ENCODE peak calls at places on chromosome 11, in five cellular contexts. One of them, this sample, is unnamed.
A peak's percentile ranks its signal among the peaks of the same experiment; 100 is the strongest.

GRCh38 chr11:55969845-55970244 is at the start of gene OR10AG1:
- DNase-seq in stimulated activated CD4-positive, alpha-beta T cell treated with anti-CD3 and anti-CD28 coated beads, TNF-alpha, amount 100 ng/mL, for 48 hours: no peak
- DNase-seq in D341Med: no peak
- DNase-seq in SW480: no peak
- DNase-seq in activated CD4-positive, alpha-beta T cell treated with anti-CD3 and anti-CD28 coated beads, Interleukin-2, amount 10 ng/mL, durations not matched to agents 7 days and 5 days: no peak
- DNase-seq in this sample: no peak

GRCh38 chr11:123945132-123945531 is 1.5 kb upstream of the OR6T1 start:
- DNase-seq in D341Med: no peak
- DNase-seq in stimulated activated CD4-positive, alpha-beta T cell treated with anti-CD3 and anti-CD28 coated beads, TNF-alpha, amount 100 ng/mL, for 48 hours: no peak
- DNase-seq in activated CD4-positive, alpha-beta T cell treated with anti-CD3 and anti-CD28 coated beads, Interleukin-2, amount 10 ng/mL, durations not matched to agents 7 days and 5 days: no peak
- DNase-seq in SW480: no peak
- DNase-seq in this sample: no peak

GRCh38 chr11:106228996-106229395 is 151.5 kb downstream of the AASDHPPT start:
- DNase-seq in stimulated activated CD4-positive, alpha-beta T cell treated with anti-CD3 and anti-CD28 coated beads, TNF-alpha, amount 100 ng/mL, for 48 hours: no peak
- DNase-seq in activated CD4-positive, alpha-beta T cell treated with anti-CD3 and anti-CD28 coated beads, Interleukin-2, amount 10 ng/mL, durations not matched to agents 7 days and 5 days: no peak
- DNase-seq in D341Med: no peak
- DNase-seq in SW480: no peak
- DNase-seq in this sample: no peak

GRCh38 chr11:22711212-22711770 is 44.9 kb downstream of the GAS2 start:
- DNase-seq in activated CD4-positive, alpha-beta T cell treated with anti-CD3 and anti-CD28 coated beads, Interleukin-2, amount 10 ng/mL, durations not matched to agents 7 days and 5 days: no peak
- DNase-seq in SW480: no peak
- DNase-seq in D341Med: no peak
- DNase-seq in stimulated activated CD4-positive, alpha-beta T cell treated with anti-CD3 and anti-CD28 coated beads, TNF-alpha, amount 100 ng/mL, for 48 hours: no peak
- DNase-seq in this sample: no peak

GRCh38 chr11:65591939-65592814 is 3.4 kb downstream of the KCNK7 start:
- DNase-seq in activated CD4-positive, alpha-beta T cell treated with anti-CD3 and anti-CD28 coated beads, Interleukin-2, amount 10 ng/mL, durations not matched to agents 7 days and 5 days: no peak
- DNase-seq in SW480: no peak
- DNase-seq in stimulated activated CD4-positive, alpha-beta T cell treated with anti-CD3 and anti-CD28 coated beads, TNF-alpha, amount 100 ng/mL, for 48 hours: no peak
- DNase-seq in D341Med: no peak
- DNase-seq in this sample: no peak

GRCh38 chr11:75475767-75476650 is 43.0 kb upstream of the KLHL35 start:
- DNase-seq in D341Med: no peak
- DNase-seq in SW480: no peak
- DNase-seq in stimulated activated CD4-positive, alpha-beta T cell treated with anti-CD3 and anti-CD28 coated beads, TNF-alpha, amount 100 ng/mL, for 48 hours: no peak
- DNase-seq in activated CD4-positive, alpha-beta T cell treated with anti-CD3 and anti-CD28 coated beads, Interleukin-2, amount 10 ng/mL, durations not matched to agents 7 days and 5 days: no peak
- DNase-seq in this sample: peak; percentile 8

GRCh38 chr11:61168858-61169257 is 7.6 kb upstream of the VPS37C start:
- DNase-seq in activated CD4-positive, alpha-beta T cell treated with anti-CD3 and anti-CD28 coated beads, Interleukin-2, amount 10 ng/mL, durations not matched to agents 7 days and 5 days: no peak
- DNase-seq in stimulated activated CD4-positive, alpha-beta T cell treated with anti-CD3 and anti-CD28 coated beads, TNF-alpha, amount 100 ng/mL, for 48 hours: no peak
- DNase-seq in SW480: no peak
- DNase-seq in D341Med: no peak
- DNase-seq in this sample: no peak

GRCh38 chr11:44421090-44421675 is 111.2 kb upstream of the ALX4 start:
- DNase-seq in stimulated activated CD4-positive, alpha-beta T cell treated with anti-CD3 and anti-CD28 coated beads, TNF-alpha, amount 100 ng/mL, for 48 hours: no peak
- DNase-seq in activated CD4-positive, alpha-beta T cell treated with anti-CD3 and anti-CD28 coated beads, Interleukin-2, amount 10 ng/mL, durations not matched to agents 7 days and 5 days: no peak
- DNase-seq in SW480: no peak
- DNase-seq in D341Med: no peak
- DNase-seq in this sample: no peak

GRCh38 chr11:15941206-15941770 is 415.1 kb downstream of the SOX6 start:
- DNase-seq in D341Med: peak; percentile 36
- DNase-seq in stimulated activated CD4-positive, alpha-beta T cell treated with anti-CD3 and anti-CD28 coated beads, TNF-alpha, amount 100 ng/mL, for 48 hours: no peak
- DNase-seq in activated CD4-positive, alpha-beta T cell treated with anti-CD3 and anti-CD28 coated beads, Interleukin-2, amount 10 ng/mL, durations not matched to agents 7 days and 5 days: peak; percentile 15
- DNase-seq in SW480: no peak
- DNase-seq in this sample: no peak

GRCh38 chr11:80899381-80899780 is 1458.6 kb upstream of the TENM4 start:
- DNase-seq in stimulated activated CD4-positive, alpha-beta T cell treated with anti-CD3 and anti-CD28 coated beads, TNF-alpha, amount 100 ng/mL, for 48 hours: no peak
- DNase-seq in SW480: no peak
- DNase-seq in activated CD4-positive, alpha-beta T cell treated with anti-CD3 and anti-CD28 coated beads, Interleukin-2, amount 10 ng/mL, durations not matched to agents 7 days and 5 days: no peak
- DNase-seq in D341Med: no peak
- DNase-seq in this sample: no peak

GRCh38 chr11:76799061-76799804 is 16.1 kb downstream of the TSKU start:
- DNase-seq in activated CD4-positive, alpha-beta T cell treated with anti-CD3 and anti-CD28 coated beads, Interleukin-2, amount 10 ng/mL, durations not matched to agents 7 days and 5 days: peak; percentile 75
- DNase-seq in stimulated activated CD4-positive, alpha-beta T cell treated with anti-CD3 and anti-CD28 coated beads, TNF-alpha, amount 100 ng/mL, for 48 hours: peak; percentile 67
- DNase-seq in SW480: peak; percentile 68
- DNase-seq in D341Med: peak; percentile 93
- DNase-seq in this sample: peak; percentile 58

GRCh38 chr11:30092518-30092917 is 75.7 kb upstream of the KCNA4 start:
- DNase-seq in D341Med: no peak
- DNase-seq in SW480: no peak
- DNase-seq in stimulated activated CD4-positive, alpha-beta T cell treated with anti-CD3 and anti-CD28 coated beads, TNF-alpha, amount 100 ng/mL, for 48 hours: no peak
- DNase-seq in activated CD4-positive, alpha-beta T cell treated with anti-CD3 and anti-CD28 coated beads, Interleukin-2, amount 10 ng/mL, durations not matched to agents 7 days and 5 days: no peak
- DNase-seq in this sample: no peak

GRCh38 chr11:102760355-102761035 is 19.9 kb downstream of the MMP10 start:
- DNase-seq in D341Med: no peak
- DNase-seq in activated CD4-positive, alpha-beta T cell treated with anti-CD3 and anti-CD28 coated beads, Interleukin-2, amount 10 ng/mL, durations not matched to agents 7 days and 5 days: no peak
- DNase-seq in stimulated activated CD4-positive, alpha-beta T cell treated with anti-CD3 and anti-CD28 coated beads, TNF-alpha, amount 100 ng/mL, for 48 hours: no peak
- DNase-seq in SW480: peak; percentile 44
- DNase-seq in this sample: no peak